ENCODE peak calls at places on chromosome X, in five cellular contexts. W, B, E, Y and O are unnamed samples.

GRCh38 chrX:148961990-148962389 is 461.6 kb downstream of the AFF2 start:
- DNase-seq in W (no peak), B (no peak), E (no peak), Y (no peak), O (no peak)

GRCh38 chrX:22652596-22652995 is 347.2 kb upstream of the DDX53 start:
- DNase-seq in W (peak), B (peak), E (no peak), Y (peak), O (no peak)

GRCh38 chrX:14412686-14413085 is 116.7 kb upstream of the GLRA2 start:
- DNase-seq in W (no peak), B (no peak), E (no peak), Y (no peak), O (no peak)

GRCh38 chrX:150907474-150907873 is 9.0 kb upstream of the CD99L2 start:
- DNase-seq in W (no peak), B (no peak), E (no peak), Y (no peak), O (no peak)

GRCh38 chrX:131979116-131979515 is 44.0 kb upstream of the STK26 start:
- DNase-seq in W (no peak), B (peak), E (no peak), Y (no peak), O (no peak)

GRCh38 chrX:110699109-110699508 is 96.5 kb downstream of the CHRDL1 start:
- DNase-seq in W (no peak), B (peak), E (no peak), Y (no peak), O (peak)

GRCh38 chrX:10483191-10483808 is 137.1 kb downstream of the MID1 start:
- DNase-seq in W (no peak), B (no peak), E (no peak), Y (peak), O (no peak)

GRCh38 chrX:53659039-53659438 is 27.5 kb downstream of the HUWE1 start:
- DNase-seq in W (no peak), B (no peak), E (no peak), Y (no peak), O (no peak)

GRCh38 chrX:136250191-136251041 is 784 bp downstream of the MAP7D3 start:
- DNase-seq in W (peak), B (no peak), E (peak), Y (peak), O (peak)

GRCh38 chrX:109831326-109831985 is 98.4 kb upstream of the ACSL4 start:
- DNase-seq in W (no peak), B (no peak), E (no peak), Y (no peak), O (no peak)

GRCh38 chrX:9663216-9663615 is 102.4 kb downstream of the GPR143 start:
- DNase-seq in W (no peak), B (no peak), E (no peak), Y (no peak), O (no peak)

GRCh38 chrX:52574416-52575275 is 57.8 kb upstream of the XAGE1B start:
- DNase-seq in W (peak), B (peak), E (peak), Y (peak), O (peak)

GRCh38 chrX:41391606-41392005 is 55.5 kb upstream of the NYX start:
- DNase-seq in W (no peak), B (no peak), E (no peak), Y (no peak), O (no peak)

GRCh38 chrX:153494541-153495361 is at the start of gene BGN:
- DNase-seq in W (no peak), B (peak), E (no peak), Y (peak), O (peak)

GRCh38 chrX:38807873-38808272 is 6.6 kb downstream of the MID1IP1 start:
- DNase-seq in W (no peak), B (no peak), E (peak), Y (no peak), O (no peak)

GRCh38 chrX:153970398-153971123 is 1.1 kb downstream of the HCFC1 start:
- DNase-seq in W (peak), B (peak), E (peak), Y (peak), O (peak)

GRCh38 chrX:119541188-119541587 is 24.0 kb downstream of the STEEP1 start:
- DNase-seq in W (peak), B (peak), E (no peak), Y (no peak), O (peak)

GRCh38 chrX:104347860-104348259 is 93.1 kb upstream of the ESX1 start:
- DNase-seq in W (no peak), B (peak), E (no peak), Y (no peak), O (no peak)

GRCh38 chrX:153818571-153819397 is 11.6 kb downstream of the PDZD4 start:
- DNase-seq in W (no peak), B (no peak), E (no peak), Y (no peak), O (no peak)

GRCh38 chrX:150236304-150236703 is 126.8 kb upstream of the MAMLD1 start:
- DNase-seq in W (no peak), B (no peak), E (no peak), Y (no peak), O (no peak)

GRCh38 chrX:1534321-1535168 is 2.4 kb downstream of the P2RY8 start:
- DNase-seq in W (no peak), B (no peak), E (peak), Y (no peak), O (no peak)

GRCh38 chrX:7170903-7171302 is 22.9 kb upstream of the PUDP start:
- DNase-seq in W (peak), B (no peak), E (peak), Y (peak), O (no peak)

GRCh38 chrX:37783284-37783683 is 3.4 kb downstream of the CYBB start:
- DNase-seq in W (no peak), B (no peak), E (no peak), Y (no peak), O (no peak)

GRCh38 chrX:22944945-22945344 is 54.8 kb upstream of the DDX53 start:
- DNase-seq in W (no peak), B (no peak), E (no peak), Y (no peak), O (no peak)

GRCh38 chrX:54045563-54046228 is 1.4 kb upstream of the PHF8 start:
- DNase-seq in W (peak), B (no peak), E (no peak), Y (peak), O (no peak)

GRCh38 chrX:139758809-139759208 is 50.8 kb upstream of the MCF2 start:
- DNase-seq in W (no peak), B (no peak), E (no peak), Y (no peak), O (no peak)

GRCh38 chrX:42975906-42976305 is 197.9 kb upstream of the PPP1R2C start:
- DNase-seq in W (no peak), B (no peak), E (no peak), Y (no peak), O (no peak)

GRCh38 chrX:51053741-51054140 is 143.2 kb downstream of the BMP15 start:
- DNase-seq in W (no peak), B (no peak), E (no peak), Y (no peak), O (no peak)

GRCh38 chrX:70494441-70494840 is 49.8 kb downstream of the DLG3 start:
- DNase-seq in W (no peak), B (no peak), E (no peak), Y (no peak), O (peak)

GRCh38 chrX:153653556-153653955 is 6.6 kb downstream of the DUSP9 start:
- DNase-seq in W (no peak), B (no peak), E (no peak), Y (no peak), O (no peak)

GRCh38 chrX:117957128-117957527 is 159.5 kb downstream of the KLHL13 start:
- DNase-seq in W (no peak), B (peak), E (no peak), Y (no peak), O (no peak)

GRCh38 chrX:14948701-14949100 is 75.5 kb downstream of the MOSPD2 start:
- DNase-seq in W (peak), B (no peak), E (no peak), Y (no peak), O (peak)

GRCh38 chrX:150164971-150165605 is 198.0 kb upstream of the MAMLD1 start:
- DNase-seq in W (no peak), B (peak), E (no peak), Y (no peak), O (no peak)

GRCh38 chrX:77087529-77088169 is 359.5 kb upstream of the FGF16 start:
- DNase-seq in W (peak), B (peak), E (no peak), Y (no peak), O (peak)

GRCh38 chrX:25650216-25650615 is 487.9 kb upstream of the MAGEB18 start:
- DNase-seq in W (no peak), B (peak), E (no peak), Y (no peak), O (no peak)

DNA sequence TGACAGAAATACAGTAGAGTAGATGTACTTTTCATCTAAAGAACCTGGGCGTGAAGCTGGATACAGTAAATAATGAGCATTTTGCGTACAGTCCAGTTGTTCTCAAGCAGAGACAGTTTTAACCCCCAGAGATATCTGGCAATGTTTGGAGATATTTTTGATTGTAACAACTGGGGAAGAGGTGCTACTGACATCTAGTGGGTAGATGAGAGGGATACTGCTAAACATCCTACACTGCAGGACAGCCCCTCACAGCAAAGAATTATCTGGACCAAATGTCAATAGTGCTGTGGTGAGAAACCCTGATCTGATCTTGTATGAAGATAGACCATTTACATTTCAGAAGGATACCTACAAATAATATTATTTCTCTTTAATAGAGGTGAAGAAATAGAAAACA is 200.2 kb upstream of the FAM47A start:
- DNase-seq in W (peak), B (no peak), E (no peak), Y (no peak), O (no peak)
- TF ChIP-seq CTCF in W (no peak), B (peak), E (peak), Y (no peak), O (peak)

GRCh38 chrX:36753602-36754001 is 254.6 kb upstream of the FAM47C start:
- DNase-seq in W (no peak), B (no peak), E (no peak), Y (no peak), O (no peak)
- TF ChIP-seq CTCF in W (no peak), B (no peak), E (no peak), Y (no peak), O (no peak)

GRCh38 chrX:108584617-108585211 is 145.1 kb downstream of the COL4A5 start:
- DNase-seq in W (peak), B (no peak), E (peak), Y (no peak), O (peak)
- TF ChIP-seq CTCF in W (peak), B (peak), E (peak), Y (peak), O (peak)

DNA sequence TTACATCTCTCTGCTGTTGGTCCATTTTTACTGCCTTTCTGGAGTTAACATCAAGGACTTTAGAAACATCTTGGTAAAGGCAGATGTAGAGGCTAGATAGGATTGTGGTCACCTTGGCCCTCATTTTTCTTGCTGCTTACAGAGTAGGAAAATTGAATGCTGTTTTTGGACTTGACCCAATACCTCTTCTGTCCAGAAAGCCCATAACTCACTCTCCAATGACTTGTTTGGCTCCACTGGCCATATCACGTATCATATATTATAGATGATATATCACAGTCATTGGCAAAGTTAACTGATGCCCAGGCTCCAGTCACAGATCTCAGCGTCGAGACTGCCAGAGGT is 88.1 kb upstream of the PLAC1 start:
- DNase-seq in W (no peak), B (no peak), E (no peak), Y (no peak), O (no peak)
- TF ChIP-seq CTCF in W (no peak), B (no peak), E (no peak), Y (no peak), O (no peak)

DNA sequence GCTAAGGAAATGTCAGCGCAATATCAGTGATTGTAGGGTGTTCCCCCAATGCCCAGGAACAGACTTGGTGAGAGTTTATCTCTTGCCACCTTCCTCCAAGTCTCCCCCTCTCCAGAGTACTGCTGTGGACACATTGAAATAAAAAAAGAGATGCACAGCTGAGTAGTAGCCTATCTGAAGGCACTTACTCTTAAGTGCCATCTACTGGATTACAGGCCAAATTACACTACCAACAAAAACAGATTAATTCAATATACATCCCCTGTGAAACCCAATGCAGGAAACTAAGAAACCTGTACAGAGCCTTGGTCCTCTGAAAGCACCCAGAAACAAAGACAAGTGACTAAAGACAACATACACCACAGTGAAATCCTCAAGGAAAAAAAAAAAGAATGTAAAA is 460.3 kb downstream of the ZIC3 start:
- DNase-seq in W (peak), B (peak), E (peak), Y (no peak), O (no peak)
- TF ChIP-seq CTCF in W (peak), B (peak), E (peak), Y (peak), O (peak)

GRCh38 chrX:17744896-17745523 is 7.7 kb downstream of the SCML1 start:
- DNase-seq in W (peak), B (peak), E (no peak), Y (no peak), O (no peak)
- TF ChIP-seq CTCF in W (peak), B (peak), E (peak), Y (no peak), O (peak)

GRCh38 chrX:112512509-112512908 is 167.2 kb downstream of the LHFPL1 start:
- DNase-seq in W (no peak), B (no peak), E (no peak), Y (no peak), O (no peak)
- TF ChIP-seq CTCF in W (no peak), B (no peak), E (no peak), Y (no peak), O (no peak)